ENCODE peak calls at places on chromosome 6, in five cellular contexts. T, R, M, Y and O are unnamed samples.

GRCh38 chr6:93474733-93475179 is 55.4 kb upstream of the EPHA7 start:
- DNase-seq in R (no peak), Y (no peak), T (no peak), M (no peak), O (no peak)

GRCh38 chr6:6915813-6916547 is 191.8 kb upstream of the RREB1 start:
- DNase-seq in T (peak; percentile 70), R (no peak), M (no peak), Y (no peak), O (peak; percentile 40)

GRCh38 chr6:135481786-135482369 is 15.7 kb downstream of the AHI1 start:
- DNase-seq in R (peak; percentile 33), M (peak; percentile 13), T (peak; percentile 76), Y (peak; percentile 19), O (no peak)

GRCh38 chr6:53614676-53615075 is 50.9 kb downstream of the KLHL31 start:
- DNase-seq in R (no peak), T (no peak), M (no peak), Y (no peak), O (no peak)

GRCh38 chr6:16683524-16684194 is 77.6 kb downstream of the ATXN1 start:
- DNase-seq in R (no peak), Y (no peak), M (no peak), T (peak; percentile 82), O (peak; percentile 96)

GRCh38 chr6:15561447-15562199 is 101.2 kb downstream of the DTNBP1 start:
- DNase-seq in T (no peak), M (no peak), Y (no peak), R (no peak), O (no peak)

GRCh38 chr6:9140861-9141534 is 705.7 kb upstream of the SLC35B3 start:
- DNase-seq in T (peak; percentile 64), M (no peak), R (no peak), Y (no peak), O (peak; percentile 71)

GRCh38 chr6:100177956-100178355 is 183.9 kb upstream of the MCHR2 start:
- DNase-seq in Y (no peak), T (peak; percentile 37), M (no peak), R (no peak), O (no peak)

GRCh38 chr6:156948807-156949206 is 171.6 kb downstream of the ARID1B start:
- DNase-seq in Y (no peak), R (no peak), T (peak; percentile 83), M (no peak), O (peak; percentile 81)

GRCh38 chr6:26329763-26330511 is 35.1 kb upstream of the BTN3A2 start:
- DNase-seq in T (peak; percentile 55), Y (no peak), R (peak; percentile 68), M (peak; percentile 75), O (peak; percentile 83)

GRCh38 chr6:168554898-168555617 is 114.1 kb downstream of the SMOC2 start:
- DNase-seq in R (no peak), M (no peak), T (no peak), Y (no peak), O (no peak)

GRCh38 chr6:131685266-131685780 is 15.9 kb downstream of the OR2A4 start:
- DNase-seq in R (no peak), Y (no peak), M (no peak), T (no peak), O (no peak)

GRCh38 chr6:73580247-73581149 is 59.7 kb upstream of the EEF1A1 start:
- DNase-seq in T (peak; percentile 99), R (peak; percentile 98), Y (peak; percentile 49), M (peak; percentile 94), O (peak; percentile 95)
- H3F3A ChIP-seq in T (peaks cover 42% of the 10 kb centered on the region), R (peaks cover 9% of the 10 kb centered on the region), Y (peaks cover 16% of the 10 kb centered on the region), M (peaks cover 28% of the 10 kb centered on the region), O (no peaks in the 10 kb centered on the region)

GRCh38 chr6:46921731-46922130 is at the start of gene ADGRF5:
- DNase-seq in Y (no peak), M (no peak), R (no peak), T (no peak), O (no peak)

GRCh38 chr6:46925563-46926253 is 4.0 kb upstream of the ADGRF5 start:
- DNase-seq in T (peak; percentile 65), R (no peak), M (no peak), Y (no peak), O (peak; percentile 91)

GRCh38 chr6:46921059-46921458 is 679 bp downstream of the ADGRF5 start:
- DNase-seq in M (no peak), Y (no peak), R (no peak), T (no peak), O (no peak)

GRCh38 chr6:46926481-46926880 is 4.7 kb upstream of the ADGRF5 start:
- DNase-seq in R (no peak), M (no peak), T (peak; percentile 45), Y (no peak), O (peak; percentile 75)

DNA sequence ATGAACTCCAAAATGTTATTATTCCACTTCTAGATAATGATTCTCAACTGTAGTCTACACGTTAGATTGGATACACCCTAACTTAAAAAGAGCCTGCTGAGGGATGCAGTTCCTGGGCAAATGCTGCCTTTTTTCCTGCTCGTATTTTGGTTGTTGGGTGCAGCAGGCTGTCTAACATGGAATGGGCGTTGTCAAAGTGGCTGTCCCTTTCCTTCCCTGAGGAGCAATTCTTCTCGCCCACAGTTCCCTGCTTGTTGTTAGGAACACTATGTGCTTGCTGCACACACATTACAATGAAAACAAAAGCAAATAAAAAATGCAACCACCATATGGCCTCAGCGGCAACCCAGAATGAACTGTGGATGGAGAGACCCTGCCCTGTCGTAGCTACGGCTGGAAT is 1.7 kb upstream of the ADGRF5 start:
- DNase-seq in Y (no peak), T (no peak), M (no peak), R (no peak), O (no peak)
- H3K27ac ChIP-seq in Y (no peak overlapping the region), T (no peak overlapping the region), M (no peak overlapping the region), R (no peak overlapping the region), O (no peak overlapping the region)

GRCh38 chr6:142378138-142378875 is 76.5 kb downstream of the ADGRG6 start:
- DNase-seq in T (peak; percentile 72), M (no peak), R (peak; percentile 16), Y (no peak), O (peak; percentile 85)
- H3F3A ChIP-seq in T (peaks cover 21% of the 10 kb centered on the region), M (peaks cover 7% of the 10 kb centered on the region), R (no peaks in the 10 kb centered on the region), Y (no peaks in the 10 kb centered on the region), O (peaks cover 4% of the 10 kb centered on the region)

GRCh38 chr6:35240838-35241801 is 18.4 kb upstream of the ZNF76 start:
- DNase-seq in M (peak; percentile 82), R (peak; percentile 90), T (peak; percentile 63), Y (peak; percentile 61), O (peak; percentile 88)
- H3K27ac ChIP-seq in M (no peak overlapping the region), R (peak overlapping the region; percentile 36), T (no peak overlapping the region), Y (no peak overlapping the region), O (no peak overlapping the region)

DNA sequence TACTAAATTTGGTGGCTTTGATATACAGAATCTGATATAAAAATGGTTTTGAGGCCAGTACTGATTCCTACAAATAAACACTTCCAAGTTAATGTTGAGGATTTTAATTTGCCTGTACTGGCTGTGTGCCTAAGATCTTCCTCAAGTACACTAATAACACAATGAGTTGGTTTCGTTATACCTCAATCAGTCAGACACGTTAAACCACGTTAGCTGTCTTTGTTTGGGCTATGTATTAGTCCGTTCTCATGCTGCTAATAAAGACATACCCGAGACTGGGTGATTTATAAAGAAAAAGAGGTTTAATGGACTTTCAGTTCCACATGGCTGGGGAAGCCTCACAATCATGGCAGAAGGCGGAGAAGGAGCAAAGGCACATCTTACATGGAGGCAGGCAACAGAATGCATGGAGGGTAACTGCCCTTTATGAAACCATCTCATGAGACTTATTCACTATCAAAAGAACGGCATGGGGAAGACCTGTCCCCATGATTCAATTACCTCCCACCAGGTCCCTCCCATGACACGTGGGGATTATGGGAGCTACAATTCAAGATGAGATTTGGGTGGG is 46.2 kb downstream of the NT5E start:
- DNase-seq in R (no peak), M (no peak), T (no peak), Y (no peak), O (no peak)
- H3F3A ChIP-seq in R (no peaks in the 10 kb centered on the region), M (no peaks in the 10 kb centered on the region), T (peaks cover 67% of the 10 kb centered on the region), Y (no peaks in the 10 kb centered on the region), O (no peaks in the 10 kb centered on the region)

DNA sequence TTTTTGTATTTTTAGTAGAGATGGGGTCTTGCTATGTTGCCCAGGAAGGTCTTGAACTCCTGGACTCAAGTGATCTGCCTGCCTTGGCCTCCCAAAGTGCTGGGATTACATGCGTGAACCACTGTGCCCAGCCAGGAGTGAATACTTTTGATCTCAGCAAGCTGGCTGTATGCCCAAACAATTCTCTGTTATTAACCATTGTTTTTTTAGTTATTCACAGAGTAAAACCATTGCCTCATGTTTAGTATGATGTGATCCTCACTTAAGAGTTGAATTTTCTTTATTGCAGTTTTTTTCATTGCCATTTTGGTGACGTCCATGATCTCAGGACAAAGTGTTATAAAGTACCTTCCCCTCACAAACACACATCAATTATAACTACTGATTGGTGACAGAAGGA is 14.8 kb downstream of the C6orf141 start:
- DNase-seq in R (no peak), Y (no peak), T (no peak), M (no peak), O (no peak)
- H3K27ac ChIP-seq in R (no peak overlapping the region), Y (no peak overlapping the region), T (no peak overlapping the region), M (no peak overlapping the region), O (peak overlapping the region; percentile 82)

GRCh38 chr6:158807515-158808441 is 11.4 kb downstream of the EZR start:
- DNase-seq in R (peak; percentile 44), M (no peak), Y (no peak), T (no peak), O (no peak)
- H3F3A ChIP-seq in R (peaks cover 10% of the 10 kb centered on the region), M (no peaks in the 10 kb centered on the region), Y (peaks cover 9% of the 10 kb centered on the region), T (no peaks in the 10 kb centered on the region), O (no peaks in the 10 kb centered on the region)